ENCODE peak calls at places on chromosomes 13 and 19, in four cellular contexts. One of them, this sample, is unnamed.

GRCh38 chr13:45623516-45624090 is 8.1 kb upstream of the ERICH6B start:
- DNase-seq in CD4-positive, CD25-positive, alpha-beta regulatory T cell: peak
- DNase-seq in activated T-cell treated with anti-CD3 and anti-CD28 coated beads, Interleukin-2, amount 50 U/mL, for 72 hours: no peak
- DNase-seq in neural progenitor cell: peak
- DNase-seq in this sample: no peak

GRCh38 chr19:7142771-7143170 is 73.3 kb downstream of the ZNF557 start:
- DNase-seq in activated T-cell treated with anti-CD3 and anti-CD28 coated beads, Interleukin-2, amount 50 U/mL, for 72 hours: no peak
- DNase-seq in neural progenitor cell: no peak
- DNase-seq in CD4-positive, CD25-positive, alpha-beta regulatory T cell: no peak
- DNase-seq in this sample: no peak

GRCh38 chr13:31261241-31261640 is 61.5 kb downstream of the B3GLCT start:
- DNase-seq in neural progenitor cell: no peak
- DNase-seq in CD4-positive, CD25-positive, alpha-beta regulatory T cell: no peak
- DNase-seq in activated T-cell treated with anti-CD3 and anti-CD28 coated beads, Interleukin-2, amount 50 U/mL, for 72 hours: no peak
- DNase-seq in this sample: no peak

GRCh38 chr19:524062-524674 is 7.4 kb upstream of the CDC34 start:
- DNase-seq in activated T-cell treated with anti-CD3 and anti-CD28 coated beads, Interleukin-2, amount 50 U/mL, for 72 hours: no peak
- DNase-seq in neural progenitor cell: no peak
- DNase-seq in CD4-positive, CD25-positive, alpha-beta regulatory T cell: no peak
- DNase-seq in this sample: no peak

GRCh38 chr19:15456871-15457700 is 7.3 kb downstream of the RASAL3 start:
- DNase-seq in CD4-positive, CD25-positive, alpha-beta regulatory T cell: no peak
- DNase-seq in activated T-cell treated with anti-CD3 and anti-CD28 coated beads, Interleukin-2, amount 50 U/mL, for 72 hours: peak
- DNase-seq in neural progenitor cell: peak
- DNase-seq in this sample: peak

GRCh38 chr13:97279079-97279411 is 56.9 kb downstream of the MBNL2 start:
- DNase-seq in CD4-positive, CD25-positive, alpha-beta regulatory T cell: no peak
- DNase-seq in neural progenitor cell: no peak
- DNase-seq in activated T-cell treated with anti-CD3 and anti-CD28 coated beads, Interleukin-2, amount 50 U/mL, for 72 hours: no peak
- DNase-seq in this sample: no peak

GRCh38 chr19:4328243-4328990 is 10.2 kb downstream of the STAP2 start:
- DNase-seq in CD4-positive, CD25-positive, alpha-beta regulatory T cell: peak
- DNase-seq in neural progenitor cell: peak
- DNase-seq in activated T-cell treated with anti-CD3 and anti-CD28 coated beads, Interleukin-2, amount 50 U/mL, for 72 hours: peak
- DNase-seq in this sample: peak

GRCh38 chr13:79401259-79402071 is 4.6 kb downstream of the RBM26 start:
- DNase-seq in neural progenitor cell: no peak
- DNase-seq in activated T-cell treated with anti-CD3 and anti-CD28 coated beads, Interleukin-2, amount 50 U/mL, for 72 hours: no peak
- DNase-seq in CD4-positive, CD25-positive, alpha-beta regulatory T cell: peak
- DNase-seq in this sample: no peak

GRCh38 chr19:3135961-3136683 is at the start of gene GNA15:
- DNase-seq in activated T-cell treated with anti-CD3 and anti-CD28 coated beads, Interleukin-2, amount 50 U/mL, for 72 hours: peak
- DNase-seq in CD4-positive, CD25-positive, alpha-beta regulatory T cell: peak
- DNase-seq in neural progenitor cell: no peak
- DNase-seq in this sample: no peak

GRCh38 chr13:103884139-103884723 is 818.0 kb upstream of the SLC10A2 start:
- DNase-seq in neural progenitor cell: no peak
- DNase-seq in CD4-positive, CD25-positive, alpha-beta regulatory T cell: no peak
- DNase-seq in activated T-cell treated with anti-CD3 and anti-CD28 coated beads, Interleukin-2, amount 50 U/mL, for 72 hours: no peak
- DNase-seq in this sample: no peak

GRCh38 chr19:48754950-48755645 is at the start of gene FGF21:
- DNase-seq in CD4-positive, CD25-positive, alpha-beta regulatory T cell: no peak
- DNase-seq in activated T-cell treated with anti-CD3 and anti-CD28 coated beads, Interleukin-2, amount 50 U/mL, for 72 hours: no peak
- DNase-seq in neural progenitor cell: no peak
- DNase-seq in this sample: peak

GRCh38 chr19:28615966-28616365 is 597.0 kb downstream of the UQCRFS1 start:
- DNase-seq in CD4-positive, CD25-positive, alpha-beta regulatory T cell: no peak
- DNase-seq in activated T-cell treated with anti-CD3 and anti-CD28 coated beads, Interleukin-2, amount 50 U/mL, for 72 hours: no peak
- DNase-seq in neural progenitor cell: no peak
- DNase-seq in this sample: no peak

GRCh38 chr13:29937836-29938235 is 87.4 kb upstream of the UBL3 start:
- DNase-seq in CD4-positive, CD25-positive, alpha-beta regulatory T cell: peak
- DNase-seq in activated T-cell treated with anti-CD3 and anti-CD28 coated beads, Interleukin-2, amount 50 U/mL, for 72 hours: peak
- DNase-seq in neural progenitor cell: no peak
- DNase-seq in this sample: peak

GRCh38 chr19:41917676-41918075 is 10.6 kb downstream of the ERFL start:
- DNase-seq in neural progenitor cell: no peak
- DNase-seq in CD4-positive, CD25-positive, alpha-beta regulatory T cell: no peak
- DNase-seq in activated T-cell treated with anti-CD3 and anti-CD28 coated beads, Interleukin-2, amount 50 U/mL, for 72 hours: no peak
- DNase-seq in this sample: no peak

GRCh38 chr19:19109601-19110000 is 28.7 kb downstream of the TMEM161A start:
- DNase-seq in neural progenitor cell: no peak
- DNase-seq in activated T-cell treated with anti-CD3 and anti-CD28 coated beads, Interleukin-2, amount 50 U/mL, for 72 hours: no peak
- DNase-seq in CD4-positive, CD25-positive, alpha-beta regulatory T cell: no peak
- DNase-seq in this sample: no peak

GRCh38 chr19:30738047-30738446 is 365.9 kb downstream of the ZNF536 start:
- DNase-seq in CD4-positive, CD25-positive, alpha-beta regulatory T cell: no peak
- DNase-seq in activated T-cell treated with anti-CD3 and anti-CD28 coated beads, Interleukin-2, amount 50 U/mL, for 72 hours: no peak
- DNase-seq in neural progenitor cell: no peak
- DNase-seq in this sample: no peak

GRCh38 chr19:47280183-47280797 is 5.6 kb downstream of the INAFM1 start:
- DNase-seq in activated T-cell treated with anti-CD3 and anti-CD28 coated beads, Interleukin-2, amount 50 U/mL, for 72 hours: peak
- DNase-seq in CD4-positive, CD25-positive, alpha-beta regulatory T cell: peak
- DNase-seq in neural progenitor cell: peak
- DNase-seq in this sample: peak

GRCh38 chr13:36174923-36175322 is 39.4 kb downstream of the SOHLH2 start:
- DNase-seq in activated T-cell treated with anti-CD3 and anti-CD28 coated beads, Interleukin-2, amount 50 U/mL, for 72 hours: no peak
- DNase-seq in CD4-positive, CD25-positive, alpha-beta regulatory T cell: no peak
- DNase-seq in neural progenitor cell: no peak
- DNase-seq in this sample: no peak

GRCh38 chr19:50501568-50502475 is 9.2 kb downstream of the JOSD2 start:
- DNase-seq in activated T-cell treated with anti-CD3 and anti-CD28 coated beads, Interleukin-2, amount 50 U/mL, for 72 hours: no peak
- DNase-seq in CD4-positive, CD25-positive, alpha-beta regulatory T cell: no peak
- DNase-seq in neural progenitor cell: no peak
- DNase-seq in this sample: no peak

GRCh38 chr19:8561071-8561764 is 16.0 kb downstream of the MYO1F start:
- DNase-seq in CD4-positive, CD25-positive, alpha-beta regulatory T cell: no peak
- DNase-seq in activated T-cell treated with anti-CD3 and anti-CD28 coated beads, Interleukin-2, amount 50 U/mL, for 72 hours: no peak
- DNase-seq in neural progenitor cell: no peak
- DNase-seq in this sample: peak

GRCh38 chr13:46032341-46032740 is 20.2 kb downstream of the ZC3H13 start:
- DNase-seq in CD4-positive, CD25-positive, alpha-beta regulatory T cell: no peak
- DNase-seq in neural progenitor cell: no peak
- DNase-seq in activated T-cell treated with anti-CD3 and anti-CD28 coated beads, Interleukin-2, amount 50 U/mL, for 72 hours: no peak
- DNase-seq in this sample: no peak

GRCh38 chr19:919157-920050 is 2.3 kb downstream of the KISS1R start:
- DNase-seq in CD4-positive, CD25-positive, alpha-beta regulatory T cell: peak
- DNase-seq in neural progenitor cell: peak
- DNase-seq in activated T-cell treated with anti-CD3 and anti-CD28 coated beads, Interleukin-2, amount 50 U/mL, for 72 hours: peak
- DNase-seq in this sample: no peak

GRCh38 chr19:11138659-11139526 is 16.7 kb downstream of the SPC24 start:
- DNase-seq in activated T-cell treated with anti-CD3 and anti-CD28 coated beads, Interleukin-2, amount 50 U/mL, for 72 hours: no peak
- DNase-seq in CD4-positive, CD25-positive, alpha-beta regulatory T cell: no peak
- DNase-seq in neural progenitor cell: peak
- DNase-seq in this sample: peak

GRCh38 chr19:44626067-44626624 is 12.8 kb downstream of the IGSF23 start:
- DNase-seq in CD4-positive, CD25-positive, alpha-beta regulatory T cell: no peak
- DNase-seq in neural progenitor cell: no peak
- DNase-seq in activated T-cell treated with anti-CD3 and anti-CD28 coated beads, Interleukin-2, amount 50 U/mL, for 72 hours: no peak
- DNase-seq in this sample: no peak

GRCh38 chr19:49570138-49570856 is 10.1 kb downstream of the NOSIP start:
- DNase-seq in CD4-positive, CD25-positive, alpha-beta regulatory T cell: peak
- DNase-seq in neural progenitor cell: peak
- DNase-seq in activated T-cell treated with anti-CD3 and anti-CD28 coated beads, Interleukin-2, amount 50 U/mL, for 72 hours: peak
- DNase-seq in this sample: peak

GRCh38 chr19:6273701-6274601 is 5.8 kb downstream of the MLLT1 start:
- DNase-seq in neural progenitor cell: no peak
- DNase-seq in activated T-cell treated with anti-CD3 and anti-CD28 coated beads, Interleukin-2, amount 50 U/mL, for 72 hours: no peak
- DNase-seq in CD4-positive, CD25-positive, alpha-beta regulatory T cell: no peak
- DNase-seq in this sample: no peak

GRCh38 chr13:51783432-51784094 is 20.4 kb downstream of the DHRS12 start:
- DNase-seq in neural progenitor cell: no peak
- DNase-seq in CD4-positive, CD25-positive, alpha-beta regulatory T cell: no peak
- DNase-seq in activated T-cell treated with anti-CD3 and anti-CD28 coated beads, Interleukin-2, amount 50 U/mL, for 72 hours: no peak
- DNase-seq in this sample: no peak

GRCh38 chr19:57817976-57818375 is 3.3 kb upstream of the ZNF552 start:
- DNase-seq in neural progenitor cell: no peak
- DNase-seq in activated T-cell treated with anti-CD3 and anti-CD28 coated beads, Interleukin-2, amount 50 U/mL, for 72 hours: no peak
- DNase-seq in CD4-positive, CD25-positive, alpha-beta regulatory T cell: no peak
- DNase-seq in this sample: no peak

GRCh38 chr19:30854661-30855060 is 482.5 kb downstream of the ZNF536 start:
- DNase-seq in neural progenitor cell: no peak
- DNase-seq in activated T-cell treated with anti-CD3 and anti-CD28 coated beads, Interleukin-2, amount 50 U/mL, for 72 hours: no peak
- DNase-seq in CD4-positive, CD25-positive, alpha-beta regulatory T cell: no peak
- DNase-seq in this sample: no peak

GRCh38 chr13:30870049-30870884 is 35.8 kb upstream of the MEDAG start:
- DNase-seq in neural progenitor cell: peak
- DNase-seq in CD4-positive, CD25-positive, alpha-beta regulatory T cell: peak
- DNase-seq in activated T-cell treated with anti-CD3 and anti-CD28 coated beads, Interleukin-2, amount 50 U/mL, for 72 hours: no peak
- DNase-seq in this sample: peak

GRCh38 chr13:106063591-106064308 is 471.7 kb downstream of the EFNB2 start:
- DNase-seq in CD4-positive, CD25-positive, alpha-beta regulatory T cell: no peak
- DNase-seq in activated T-cell treated with anti-CD3 and anti-CD28 coated beads, Interleukin-2, amount 50 U/mL, for 72 hours: no peak
- DNase-seq in neural progenitor cell: no peak
- DNase-seq in this sample: no peak

GRCh38 chr19:57867868-57868492 is 18.3 kb downstream of the ZNF587 start:
- DNase-seq in activated T-cell treated with anti-CD3 and anti-CD28 coated beads, Interleukin-2, amount 50 U/mL, for 72 hours: no peak
- DNase-seq in CD4-positive, CD25-positive, alpha-beta regulatory T cell: no peak
- DNase-seq in neural progenitor cell: no peak
- DNase-seq in this sample: no peak